ENCODE peak calls at places on chromosomes 16 and 17, in five cellular contexts. O is transverse colon, C is mucosa of descending colon, F is dorsolateral prefrontal cortex, N is mammary epithelial cell. Q is an unnamed sample.

GRCh38 chr17:16484445-16485169 is 7.4 kb downstream of the LRRC75A start:
- DNase-seq in O (no peak), F (no peak), N (no peak), C (no peak), Q (no peak)

GRCh38 chr16:57637424-57637823 is 9.0 kb downstream of the ADGRG1 start:
- DNase-seq in O (no peak), C (no peak), N (no peak), F (peak), Q (no peak)

GRCh38 chr17:80259642-80260535 is 763 bp upstream of the RNF213 start:
- DNase-seq in C (peak), N (peak), O (peak), F (peak), Q (no peak)

GRCh38 chr16:83578146-83578545 is 229.6 kb upstream of the HSBP1 start:
- DNase-seq in C (no peak), N (no peak), F (no peak), O (no peak), Q (no peak)

GRCh38 chr17:69523252-69523861 is 108.9 kb downstream of the MAP2K6 start:
- DNase-seq in N (peak), C (peak), O (no peak), F (peak), Q (peak)

GRCh38 chr16:73339821-73340220 is 291.9 kb upstream of the ZFHX3 start:
- DNase-seq in F (no peak), C (peak), N (no peak), O (no peak), Q (no peak)

GRCh38 chr17:57600092-57600491 is 145.0 kb downstream of the CCDC182 start:
- DNase-seq in O (no peak), C (no peak), N (no peak), F (no peak), Q (no peak)

GRCh38 chr16:24939224-24939623 is 75.9 kb downstream of the ARHGAP17 start:
- DNase-seq in N (no peak), F (no peak), O (no peak), C (no peak), Q (no peak)

GRCh38 chr16:19046062-19046461 is 21.4 kb upstream of the COQ7 start:
- DNase-seq in F (no peak), C (no peak), N (no peak), O (no peak), Q (no peak)

GRCh38 chr16:12215302-12216105 is 239.0 kb downstream of the SNX29 start:
- DNase-seq in C (no peak), F (no peak), N (no peak), O (no peak), Q (no peak)

GRCh38 chr17:81814748-81815645 is 11.0 kb downstream of the GCGR start:
- DNase-seq in N (no peak), C (no peak), F (no peak), O (no peak), Q (no peak)

GRCh38 chr17:10879110-10879509 is 41.2 kb upstream of the PIRT start:
- DNase-seq in O (peak), N (no peak), F (peak), C (peak), Q (no peak)

GRCh38 chr17:70095455-70095854 is 20.4 kb downstream of the KCNJ16 start:
- DNase-seq in F (no peak), O (no peak), N (no peak), C (no peak), Q (no peak)

GRCh38 chr17:57662644-57663308 is 82.3 kb downstream of the CCDC182 start:
- DNase-seq in F (peak), O (peak), N (peak), C (peak), Q (no peak)

GRCh38 chr17:15380447-15380846 is 39.0 kb upstream of the TEKT3 start:
- DNase-seq in F (no peak), C (no peak), N (no peak), O (no peak), Q (no peak)

GRCh38 chr17:15378243-15378642 is 36.8 kb upstream of the TEKT3 start:
- DNase-seq in O (no peak), N (no peak), F (no peak), C (no peak), Q (no peak)

GRCh38 chr17:15377608-15378007 is 36.2 kb upstream of the TEKT3 start:
- DNase-seq in O (no peak), C (no peak), F (peak), N (no peak), Q (no peak)

GRCh38 chr17:15379659-15380058 is 38.3 kb upstream of the TEKT3 start:
- DNase-seq in N (no peak), O (no peak), F (no peak), C (no peak), Q (no peak)

DNA sequence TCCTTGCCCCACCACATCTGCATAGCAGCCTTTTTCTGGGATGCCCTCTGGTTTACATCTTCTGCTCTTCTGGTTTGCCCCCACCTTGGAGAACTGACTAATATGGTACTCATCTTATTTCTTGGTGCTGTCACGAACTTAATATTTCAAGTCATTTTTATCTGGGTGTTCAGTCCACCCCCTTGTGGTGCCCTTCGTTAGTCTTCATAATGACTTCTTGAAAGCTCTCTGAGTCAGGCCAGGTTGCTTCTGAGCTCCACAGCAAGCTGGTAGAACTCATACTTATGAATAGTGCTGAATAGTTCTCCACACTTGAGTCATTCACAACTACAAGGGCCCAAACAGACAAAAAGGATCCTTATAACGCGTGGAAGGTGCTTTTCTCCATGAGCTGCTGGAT is 35.8 kb upstream of the TEKT3 start:
- DNase-seq in N (peak), O (no peak), F (no peak), C (no peak), Q (no peak)
- H3K4me3 ChIP-seq in N (no peak), O (no peak), F (no peak), C (no peak), Q (no peak)

GRCh38 chr17:64296246-64296645 is 33.2 kb upstream of the TEX2 start:
- DNase-seq in O (no peak), F (no peak), C (no peak), N (no peak), Q (no peak)

GRCh38 chr17:64295146-64295545 is 32.1 kb upstream of the TEX2 start:
- DNase-seq in N (no peak), O (no peak), F (no peak), C (no peak), Q (no peak)

GRCh38 chr17:64289652-64290051 is 26.6 kb upstream of the TEX2 start:
- DNase-seq in F (no peak), O (no peak), N (no peak), C (no peak), Q (no peak)

GRCh38 chr17:64291268-64291851 is 28.3 kb upstream of the TEX2 start:
- DNase-seq in C (no peak), N (no peak), O (no peak), F (no peak), Q (no peak)
- TF ChIP-seq CTCF in C (no peak), N (peak), O (no peak), F (no peak), Q (peak)

GRCh38 chr17:68456529-68457167 is 648 bp downstream of the WIPI1 start:
- DNase-seq in F (peak), O (peak), N (peak), C (peak), Q (no peak)

GRCh38 chr17:68457168-68457538 is at the start of gene WIPI1:
- DNase-seq in N (no peak), F (no peak), C (peak), O (peak), Q (no peak)

GRCh38 chr17:68453991-68454665 is 3.2 kb downstream of the WIPI1 start:
- DNase-seq in C (no peak), N (no peak), F (no peak), O (no peak), Q (no peak)

GRCh38 chr17:68457539-68458259 is 403 bp upstream of the WIPI1 start:
- DNase-seq in F (peak), C (peak), N (peak), O (peak), Q (peak)

DNA sequence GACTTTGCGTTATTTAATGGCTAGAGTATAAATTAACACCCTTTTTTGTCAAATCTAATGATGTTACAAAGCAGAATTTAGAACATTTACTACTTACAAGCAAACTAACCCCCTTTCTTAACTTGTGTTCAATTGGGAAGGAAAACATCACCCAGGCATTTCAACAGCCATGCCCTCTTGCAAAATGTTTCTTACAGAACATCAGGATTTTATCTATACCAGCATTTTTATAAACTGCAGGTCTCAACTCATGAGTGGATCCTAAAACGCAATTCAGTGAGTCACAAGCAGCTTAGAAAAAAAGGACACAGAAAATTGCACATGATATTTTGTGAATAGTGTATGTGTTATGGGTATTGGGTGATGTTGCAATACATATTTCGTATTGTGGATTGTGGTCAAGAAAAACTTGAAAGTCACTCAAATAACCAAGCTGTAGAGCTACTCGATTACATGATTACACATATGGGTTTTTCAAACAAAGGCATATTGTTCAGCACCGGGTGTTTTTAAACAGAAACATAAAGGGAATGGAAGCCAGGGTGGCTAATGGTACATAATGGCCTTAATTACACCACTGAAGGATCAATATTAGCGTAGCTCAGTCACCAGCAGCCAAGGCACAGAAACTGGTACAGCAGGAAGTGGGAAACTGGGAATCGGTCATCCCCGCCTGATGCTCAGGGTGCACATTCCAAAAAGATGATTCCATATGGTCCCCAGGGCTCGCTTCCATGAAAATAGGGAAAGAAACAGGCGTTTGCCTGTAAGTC is 1.4 kb downstream of the WIPI1 start:
- DNase-seq in N (peak), O (peak), F (no peak), C (peak), Q (no peak)
- H3K4me3 ChIP-seq in N (peak), O (peak), F (peak), C (peak), Q (peak)

GRCh38 chr16:2154533-2155090 is 970 bp upstream of the TRAF7 start:
- DNase-seq in N (no peak), F (no peak), C (no peak), O (no peak), Q (no peak)

GRCh38 chr16:2156849-2157224 is 1.3 kb downstream of the TRAF7 start:
- DNase-seq in O (no peak), N (no peak), F (no peak), C (no peak), Q (no peak)

GRCh38 chr16:2157480-2158261 is 2.1 kb downstream of the TRAF7 start:
- DNase-seq in C (peak), F (no peak), N (no peak), O (peak), Q (no peak)

GRCh38 chr16:2155091-2156024 is at the start of gene TRAF7:
- DNase-seq in C (peak), F (peak), N (peak), O (peak), Q (peak)

GRCh38 chr16:2156025-2156848 is 655 bp downstream of the TRAF7 start:
- DNase-seq in C (peak), N (peak), F (no peak), O (no peak), Q (no peak)
- TF ChIP-seq CTCF in C (no peak), N (no peak), F (no peak), O (no peak), Q (no peak)

DNA sequence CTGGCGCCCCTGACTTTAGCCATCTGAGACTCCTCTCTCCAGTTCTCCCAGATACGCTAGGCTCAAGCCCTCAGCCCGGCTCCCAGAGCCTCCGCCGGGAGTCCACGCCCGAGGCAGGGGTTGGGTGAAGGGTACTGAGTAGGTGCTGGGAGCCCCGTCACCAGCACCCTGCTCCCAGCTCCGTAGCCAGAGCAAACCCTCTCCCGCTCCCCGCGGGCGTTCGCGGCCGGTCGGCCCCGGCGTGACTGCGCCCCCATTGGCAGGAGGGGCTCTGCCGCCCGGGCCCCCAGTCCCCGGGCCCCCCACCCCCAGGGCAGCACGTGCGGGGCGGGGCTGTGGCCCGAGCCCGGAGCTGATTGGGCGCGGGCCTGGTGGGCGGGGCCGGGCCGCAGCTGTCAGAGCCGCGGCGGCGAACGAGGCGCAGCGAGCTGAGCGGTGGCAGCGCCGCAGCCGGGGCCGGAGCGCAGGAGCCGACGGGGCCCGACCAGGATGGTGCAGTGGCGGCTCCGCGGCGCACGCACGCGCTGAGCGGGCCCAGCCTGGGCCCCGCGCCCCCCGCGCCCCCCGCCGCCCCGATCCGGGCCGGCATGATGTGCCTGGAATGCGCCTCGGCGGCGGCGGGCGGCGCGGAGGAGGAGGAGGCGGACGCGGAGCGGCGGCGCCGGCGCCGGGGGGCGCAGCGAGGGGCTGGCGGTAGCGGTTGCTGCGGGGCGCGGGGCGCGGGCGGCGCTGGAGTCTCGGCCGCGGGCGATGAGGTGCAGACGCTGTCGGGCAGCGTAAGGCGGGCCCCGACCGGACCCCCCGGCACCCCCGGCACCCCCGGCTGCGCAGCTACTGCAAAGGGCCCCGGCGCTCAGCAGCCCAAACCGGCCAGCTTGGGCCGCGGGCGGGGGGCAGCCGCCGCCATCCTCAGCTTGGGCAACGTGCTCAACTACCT is at the start of gene SPNS2:
- DNase-seq in N (peak), O (peak), F (peak), C (peak), Q (no peak)
- H3K4me3 ChIP-seq in N (no peak), O (peak), F (peak), C (no peak), Q (no peak)

GRCh38 chr16:89298826-89299225 is 81.3 kb downstream of the ZNF778 start:
- DNase-seq in F (no peak), C (no peak), O (no peak), N (no peak), Q (no peak)
- TF ChIP-seq CTCF in F (no peak), C (no peak), O (no peak), N (no peak), Q (no peak)

DNA sequence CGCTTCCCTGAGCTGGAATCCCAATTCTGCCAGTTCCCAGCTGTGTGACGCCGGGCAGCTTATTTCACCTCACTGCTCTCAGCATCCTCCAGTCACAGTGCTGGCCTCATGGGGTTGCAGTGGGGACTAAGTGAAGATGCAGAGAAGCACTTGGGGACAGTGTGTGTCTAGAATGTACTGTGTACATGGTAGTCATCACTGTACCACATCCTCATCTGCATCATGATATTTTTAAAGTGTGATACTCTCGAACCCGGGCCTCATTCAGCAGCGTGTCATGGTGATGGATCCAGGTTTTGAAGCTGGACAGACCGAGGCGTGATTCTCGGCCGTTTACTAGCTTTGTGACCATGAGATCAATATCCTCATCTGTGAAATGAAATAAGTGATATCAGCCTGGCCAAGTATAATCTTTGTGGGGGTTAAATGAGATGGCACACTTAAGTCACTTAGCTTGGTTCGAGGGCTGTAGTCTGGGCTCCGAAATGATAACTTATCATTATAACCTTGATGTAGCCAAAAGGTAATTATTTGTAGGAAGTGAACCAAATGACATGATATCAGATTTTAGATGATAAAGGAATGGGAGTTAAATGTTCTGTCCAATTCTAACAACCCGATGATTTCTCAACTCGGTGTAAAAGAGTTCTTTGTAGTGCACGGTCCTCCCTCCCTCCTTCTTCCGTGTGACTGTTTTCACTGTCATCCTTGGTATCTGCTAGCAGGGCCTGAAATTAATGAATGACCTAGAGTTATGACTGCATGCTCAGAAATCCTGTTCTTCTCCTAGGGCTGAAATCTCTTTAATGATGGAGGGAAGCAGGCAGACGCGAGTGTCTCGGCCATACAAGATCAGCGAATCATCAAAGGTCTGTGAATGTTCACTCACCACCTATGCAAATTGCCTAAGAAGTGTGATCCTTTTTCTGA is 2.0 kb downstream of the KLHL36 start:
- DNase-seq in F (no peak), O (no peak), C (no peak), N (peak), Q (no peak)
- H3K4me3 ChIP-seq in F (no peak), O (no peak), C (no peak), N (peak), Q (no peak)

DNA sequence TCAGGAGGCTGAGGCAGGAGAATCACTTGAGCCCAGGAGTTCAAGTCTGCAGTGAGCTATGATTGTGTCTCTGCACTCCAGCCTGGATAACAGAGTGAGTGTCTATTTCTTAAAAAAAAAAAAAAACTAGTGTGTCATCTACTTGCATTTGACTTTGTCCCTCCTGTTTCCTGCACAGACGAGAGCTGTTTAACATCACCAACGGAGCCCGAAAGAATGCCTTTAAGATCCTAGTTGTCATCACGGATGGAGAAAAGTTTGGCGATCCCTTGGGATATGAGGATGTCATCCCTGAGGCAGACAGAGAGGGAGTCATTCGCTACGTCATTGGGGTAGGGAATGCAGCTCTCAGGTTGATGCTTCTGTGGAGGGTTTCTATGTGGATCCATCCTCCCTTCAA is 13.4 kb downstream of the ITGAM start:
- DNase-seq in O (no peak), F (no peak), N (no peak), C (no peak), Q (no peak)
- TF ChIP-seq CTCF in O (no peak), F (no peak), N (no peak), C (no peak), Q (no peak)

GRCh38 chr17:77445908-77446535 is 305.3 kb downstream of the SEC14L1 start:
- DNase-seq in O (peak), C (peak), F (no peak), N (no peak), Q (peak)
- H3K4me3 ChIP-seq in O (no peak), C (no peak), F (no peak), N (no peak), Q (peak)

GRCh38 chr16:22677024-22677830 is 136.7 kb upstream of the HS3ST2 start:
- DNase-seq in F (no peak), O (no peak), C (no peak), N (no peak), Q (no peak)
- TF ChIP-seq CTCF in F (no peak), O (no peak), C (no peak), N (no peak), Q (no peak)